ENCODE peak calls at places on chromosome 4, in six cellular contexts. F is activated T-cell treated with anti-CD3 and anti-CD28 coated beads for 1 hour, U is GM04504, L is mesendoderm, C is T1000, S is H4. J is an unnamed sample.

GRCh38 chr4:15034071-15034764 is 31.9 kb downstream of the CPEB2 start:
- DNase-seq in F (no peak), U (no peak), L (no peak), C (peak), S (peak), J (no peak)

GRCh38 chr4:96097040-96097607 is 257.2 kb downstream of the PDHA2 start:
- DNase-seq in F (no peak), U (no peak), L (no peak), C (no peak), S (no peak), J (peak)

GRCh38 chr4:2935762-2936743 is 27.2 kb downstream of the NOP14 start:
- DNase-seq in F (no peak), U (no peak), L (no peak), C (peak), S (no peak), J (peak)

GRCh38 chr4:74166135-74166534 is 8.2 kb downstream of the MTHFD2L start:
- DNase-seq in F (no peak), U (no peak), L (no peak), C (no peak), S (no peak), J (no peak)

GRCh38 chr4:61511716-61512488 is 311.8 kb downstream of the ADGRL3 start:
- DNase-seq in F (no peak), U (peak), L (no peak), C (no peak), S (peak), J (peak)

GRCh38 chr4:150366487-150366999 is 215.4 kb upstream of the MAB21L2 start:
- DNase-seq in F (no peak), U (no peak), L (peak), C (no peak), S (no peak), J (no peak)

GRCh38 chr4:60216752-60217151 is 983.4 kb upstream of the ADGRL3 start:
- DNase-seq in F (no peak), U (no peak), L (peak), C (no peak), S (peak), J (no peak)

GRCh38 chr4:86818211-86818610 is 31.0 kb downstream of the SLC10A6 start:
- DNase-seq in F (no peak), U (no peak), L (no peak), C (no peak), S (peak), J (no peak)

GRCh38 chr4:17817027-17817426 is 6.2 kb downstream of the NCAPG start:
- DNase-seq in F (no peak), U (peak), L (peak), C (no peak), S (peak), J (peak)

GRCh38 chr4:8433181-8433580 is 7.3 kb downstream of the ACOX3 start:
- DNase-seq in F (no peak), U (no peak), L (no peak), C (no peak), S (no peak), J (no peak)

GRCh38 chr4:44235897-44236296 is 212.7 kb downstream of the KCTD8 start:
- DNase-seq in F (no peak), U (no peak), L (peak), C (no peak), S (no peak), J (no peak)

GRCh38 chr4:139735381-139736256 is 70.0 kb downstream of the MGST2 start:
- DNase-seq in F (no peak), U (no peak), L (peak), C (no peak), S (no peak), J (no peak)

GRCh38 chr4:148749403-148749802 is 307.2 kb upstream of the NR3C2 start:
- DNase-seq in F (no peak), U (no peak), L (peak), C (no peak), S (no peak), J (peak)

GRCh38 chr4:40540801-40541200 is 88.9 kb downstream of the RBM47 start:
- DNase-seq in F (no peak), U (no peak), L (no peak), C (no peak), S (no peak), J (no peak)

GRCh38 chr4:183300070-183300469 is 20.0 kb downstream of the CLDN22 start:
- DNase-seq in F (no peak), U (no peak), L (peak), C (no peak), S (no peak), J (no peak)

GRCh38 chr4:48939785-48940184 is 33.2 kb upstream of the OCIAD2 start:
- DNase-seq in F (no peak), U (peak), L (peak), C (peak), S (peak), J (peak)

GRCh38 chr4:31557444-31557843 is 837.3 kb downstream of the PCDH7 start:
- DNase-seq in F (no peak), U (no peak), L (no peak), C (no peak), S (peak), J (peak)

GRCh38 chr4:142434519-142435224 is 411.4 kb downstream of the INPP4B start:
- DNase-seq in F (no peak), U (no peak), L (peak), C (no peak), S (no peak), J (no peak)

GRCh38 chr4:152501846-152502536 is 33.9 kb downstream of the FBXW7 start:
- DNase-seq in F (no peak), U (no peak), L (no peak), C (no peak), S (no peak), J (peak)

GRCh38 chr4:153520871-153521329 is 54.7 kb downstream of the TMEM131L start:
- DNase-seq in F (no peak), U (no peak), L (no peak), C (no peak), S (no peak), J (peak)

GRCh38 chr4:8101213-8101781 is 57.3 kb downstream of the ABLIM2 start:
- DNase-seq in F (no peak), U (peak), L (no peak), C (no peak), S (no peak), J (no peak)

GRCh38 chr4:54527532-54527931 is 130.2 kb upstream of the KIT start:
- DNase-seq in F (no peak), U (no peak), L (no peak), C (no peak), S (no peak), J (no peak)

GRCh38 chr4:180350866-180351350 is 1892.3 kb upstream of the TENM3 start:
- DNase-seq in F (no peak), U (no peak), L (no peak), C (no peak), S (no peak), J (no peak)